ENCODE peak calls at places on chromosomes 12 and 14, in seven cellular contexts. I is endothelial cell, W is heart right ventricle, A is GM20000, P is fibroblast of pulmonary artery, L is glutamatergic neuron, Z is neural progenitor cell. T is an unnamed sample.

GRCh38 chr14:105890474-105891220 is 364.3 kb downstream of the TMEM121 start:
- DNase-seq in I (no peak), W (no peak), A (no peak), P (no peak), L (no peak), Z (no peak), T (no peak)

GRCh38 chr12:98228619-98229538 is 286.5 kb upstream of the TMPO start:
- DNase-seq in I (no peak), W (no peak), A (no peak), P (no peak), L (no peak), Z (no peak), T (no peak)

GRCh38 chr12:113875681-113876080 is 90.4 kb downstream of the RBM19 start:
- DNase-seq in I (no peak), W (no peak), A (no peak), P (peak), L (no peak), Z (no peak), T (no peak)

GRCh38 chr12:66942741-66943465 is 264.0 kb upstream of the GRIP1 start:
- DNase-seq in I (peak), W (no peak), A (no peak), P (no peak), L (no peak), Z (peak), T (no peak)

GRCh38 chr14:93263416-93263815 is 56.4 kb downstream of the UBR7 start:
- DNase-seq in I (no peak), W (no peak), A (no peak), P (peak), L (no peak), Z (no peak), T (no peak)

GRCh38 chr14:54444003-54444402 is 2.8 kb upstream of the CNIH1 start:
- DNase-seq in I (no peak), W (no peak), A (no peak), P (no peak), L (no peak), Z (no peak), T (no peak)

GRCh38 chr12:116700066-116700465 is 37.8 kb downstream of the SPRING1 start:
- DNase-seq in I (no peak), W (no peak), A (no peak), P (no peak), L (no peak), Z (no peak), T (no peak)

GRCh38 chr14:104135121-104135903 is 3.1 kb upstream of the KIF26A start:
- DNase-seq in I (peak), W (no peak), A (no peak), P (peak), L (peak), Z (peak), T (no peak)

GRCh38 chr14:38948171-38948570 is 154.9 kb downstream of the SEC23A start:
- DNase-seq in I (no peak), W (no peak), A (no peak), P (peak), L (no peak), Z (no peak), T (no peak)

GRCh38 chr14:102320033-102320660 is 601 bp downstream of the ZNF839 start:
- DNase-seq in I (peak), W (peak), A (peak), P (peak), L (peak), Z (peak), T (peak)

GRCh38 chr12:50201987-50202521 is 34.9 kb upstream of the CERS5 start:
- DNase-seq in I (no peak), W (no peak), A (no peak), P (peak), L (no peak), Z (no peak), T (no peak)

GRCh38 chr14:75811862-75812505 is 150.9 kb downstream of the TTLL5 start:
- DNase-seq in I (no peak), W (no peak), A (no peak), P (no peak), L (no peak), Z (no peak), T (no peak)

GRCh38 chr12:2288001-2288400 is 235.2 kb downstream of the CACNA1C start:
- DNase-seq in I (no peak), W (no peak), A (no peak), P (peak), L (no peak), Z (no peak), T (no peak)

GRCh38 chr12:57611810-57612710 is 825 bp downstream of the ARHGEF25 start:
- DNase-seq in I (no peak), W (no peak), A (peak), P (no peak), L (peak), Z (no peak), T (no peak)

GRCh38 chr12:77488041-77488620 is 342.6 kb upstream of the NAV3 start:
- DNase-seq in I (no peak), W (no peak), A (no peak), P (peak), L (no peak), Z (no peak), T (no peak)

GRCh38 chr14:105502446-105503295 is 11.6 kb downstream of the TEDC1 start:
- DNase-seq in I (no peak), W (no peak), A (no peak), P (no peak), L (no peak), Z (no peak), T (no peak)

GRCh38 chr12:57524814-57525614 is 2.4 kb downstream of the MBD6 start:
- DNase-seq in I (no peak), W (no peak), A (no peak), P (no peak), L (peak), Z (no peak), T (no peak)

GRCh38 chr14:54617467-54617866 is 50.5 kb downstream of the SAMD4A start:
- DNase-seq in I (no peak), W (no peak), A (no peak), P (peak), L (no peak), Z (no peak), T (no peak)

GRCh38 chr12:7935773-7936581 is at the start of gene SLC2A3:
- DNase-seq in I (peak), W (peak), A (peak), P (peak), L (peak), Z (peak), T (peak)

GRCh38 chr12:102300824-102301461 is 103.3 kb upstream of the PMCH start:
- DNase-seq in I (peak), W (no peak), A (peak), P (peak), L (no peak), Z (peak), T (no peak)
- TF ChIP-seq CTCF in I (no peak), W (peak), A (peak), P (peak), L (no peak), Z (peak), T (peak)

GRCh38 chr12:51362307-51362706 is 15.8 kb upstream of the CELA1 start:
- DNase-seq in I (no peak), W (no peak), A (no peak), P (no peak), L (no peak), Z (no peak), T (no peak)
- TF ChIP-seq CTCF in I (no peak), W (no peak), A (no peak), P (no peak), L (no peak), Z (no peak), T (no peak)

DNA sequence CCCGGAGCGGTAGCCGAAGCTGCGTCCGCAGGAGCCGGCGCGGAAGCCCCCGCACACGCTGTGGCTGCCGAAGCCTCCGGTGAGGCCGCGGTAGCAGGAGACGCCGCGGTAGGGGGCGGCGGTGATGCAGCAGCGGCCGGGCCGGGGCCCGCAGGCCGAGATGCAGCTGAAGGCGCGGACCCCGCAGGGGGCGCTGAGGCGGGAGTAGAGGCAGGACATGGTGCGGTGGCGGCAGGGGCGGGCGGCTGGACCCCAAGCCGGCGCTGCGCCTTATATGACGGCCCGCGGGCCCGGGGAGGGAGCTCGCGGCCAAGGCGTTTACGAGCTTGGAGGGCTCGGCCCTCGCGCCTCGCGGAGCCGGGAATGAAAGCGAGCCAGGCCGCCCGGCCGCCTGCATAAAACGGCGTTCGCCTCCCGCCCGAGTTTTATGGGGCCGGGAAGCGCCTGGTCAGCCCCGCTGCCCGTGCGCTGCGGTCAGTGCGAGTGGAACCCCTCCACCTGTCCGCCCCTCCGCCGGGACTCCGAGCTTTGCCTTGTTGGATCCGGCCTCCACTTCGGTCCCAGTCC is 16.0 kb upstream of the KRT86 start:
- DNase-seq in I (peak), W (no peak), A (peak), P (peak), L (peak), Z (peak), T (no peak)
- TF ChIP-seq CTCF in I (no peak), W (no peak), A (no peak), P (no peak), L (no peak), Z (peak), T (no peak)

GRCh38 chr14:37899365-37899764 is 303.9 kb downstream of the TTC6 start:
- DNase-seq in I (no peak), W (no peak), A (no peak), P (no peak), L (peak), Z (no peak), T (no peak)

GRCh38 chr14:37903561-37904191 is 304.0 kb upstream of the SSTR1 start:
- DNase-seq in I (peak), W (peak), A (peak), P (peak), L (peak), Z (peak), T (peak)

GRCh38 chr14:37900582-37900981 is 305.2 kb downstream of the TTC6 start:
- DNase-seq in I (no peak), W (no peak), A (no peak), P (no peak), L (no peak), Z (no peak), T (no peak)

DNA sequence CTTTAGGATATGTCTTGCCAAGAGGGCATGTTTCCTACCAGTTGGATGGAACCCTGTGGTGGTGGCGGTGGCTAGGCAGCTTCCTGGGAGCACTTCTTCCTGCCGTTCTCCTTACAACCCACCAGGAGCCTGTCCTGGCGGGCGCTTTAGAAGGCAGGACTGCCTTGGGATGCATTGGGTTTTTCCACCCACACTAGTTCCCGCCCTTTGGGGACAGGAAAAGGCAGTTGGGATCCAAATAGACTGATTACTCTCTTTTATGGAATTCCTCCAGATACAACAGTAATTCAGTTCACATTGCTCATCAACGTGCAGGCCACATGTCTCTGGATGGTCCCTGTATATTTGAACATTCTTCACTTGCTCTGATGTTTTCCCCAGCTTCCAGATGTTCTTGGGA is 305.7 kb upstream of the SSTR1 start:
- DNase-seq in I (no peak), W (peak), A (no peak), P (no peak), L (no peak), Z (no peak), T (no peak)
- TF ChIP-seq CTCF in I (no peak), W (no peak), A (no peak), P (no peak), L (no peak), Z (no peak), T (no peak)

DNA sequence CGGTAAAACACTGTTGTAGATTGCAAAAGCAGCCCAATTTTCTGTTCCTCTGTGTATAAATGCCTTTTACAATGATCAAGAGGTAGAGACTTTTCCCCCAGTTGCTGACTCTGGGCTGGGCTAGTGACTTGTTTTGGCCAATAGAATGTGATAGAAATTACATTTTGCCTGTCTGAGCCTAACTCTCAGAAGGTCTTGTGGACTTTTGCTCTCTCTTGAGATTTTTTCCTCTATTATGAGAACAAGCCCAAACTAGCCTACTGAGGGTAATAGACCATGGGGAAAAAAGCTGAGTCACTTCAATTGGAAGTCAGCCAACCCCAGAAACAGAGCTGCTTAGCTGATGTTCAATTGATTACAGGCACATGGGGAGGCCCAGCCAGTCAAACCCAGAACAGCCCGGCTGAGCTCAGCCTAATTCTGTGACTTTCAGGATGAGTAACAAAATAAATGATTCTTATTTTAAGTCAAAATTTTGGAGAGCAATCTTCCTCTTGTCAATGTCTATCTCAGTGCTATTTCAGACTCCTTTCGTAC is 61.4 kb downstream of the MYF5 start:
- DNase-seq in I (no peak), W (peak), A (peak), P (peak), L (no peak), Z (no peak), T (peak)
- TF ChIP-seq CTCF in I (no peak), W (no peak), A (no peak), P (no peak), L (no peak), Z (no peak), T (no peak)

GRCh38 chr14:40417777-40418401 is 985.7 kb upstream of the FBXO33 start:
- DNase-seq in I (peak), W (no peak), A (peak), P (peak), L (peak), Z (peak), T (peak)
- TF ChIP-seq CTCF in I (peak), W (peak), A (peak), P (peak), L (peak), Z (peak), T (peak)

GRCh38 chr12:103751171-103751570 is 89.9 kb downstream of the NT5DC3 start:
- DNase-seq in I (peak), W (no peak), A (no peak), P (no peak), L (no peak), Z (peak), T (no peak)
- TF ChIP-seq CTCF in I (peak), W (peak), A (no peak), P (no peak), L (peak), Z (no peak), T (peak)